ENCODE peak calls at places on chromosomes 11 and 22, in nine cellular contexts. N, G, Y, B, R, C, P, J and F are unnamed samples.
A peak's percentile ranks its signal among the peaks of the same experiment; 100 is the strongest.

GRCh38 chr11:10514210-10514609 is 26.8 kb downstream of the RNF141 start:
- DNase-seq in P (no peak), N (no peak), J (no peak), Y (no peak), C (no peak), R (no peak), B (no peak), G (no peak), F (no peak)

GRCh38 chr11:132992838-132993680 is 539.2 kb downstream of the OPCML start:
- DNase-seq in N (no peak), J (no peak), R (no peak), G (no peak), B (no peak), P (no peak), Y (no peak), C (no peak), F (no peak)

GRCh38 chr22:33035276-33035863 is 22.8 kb downstream of the SYN3 start:
- DNase-seq in N (no peak), R (no peak), P (no peak), B (no peak), J (no peak), Y (no peak), C (no peak), G (no peak), F (no peak)

GRCh38 chr22:26439559-26439958 is 10.5 kb downstream of the ASPHD2 start:
- DNase-seq in N (no peak), G (no peak), R (no peak), Y (no peak), P (no peak), J (no peak), B (no peak), C (no peak), F (no peak)

GRCh38 chr11:69721061-69721460 is 17.2 kb upstream of the FGF19 start:
- DNase-seq in J (no peak), Y (no peak), R (no peak), N (no peak), C (no peak), B (peak; percentile 66), P (no peak), G (no peak), F (no peak)

GRCh38 chr22:20451920-20452319 is 14.3 kb upstream of the SCARF2 start:
- DNase-seq in N (no peak), R (no peak), C (no peak), B (no peak), G (no peak), P (no peak), J (no peak), Y (no peak), F (no peak)

GRCh38 chr11:77127969-77128691 is at the start of gene MYO7A:
- DNase-seq in N (peak; percentile 59), C (no peak), Y (no peak), J (no peak), G (peak; percentile 50), P (no peak), B (peak; percentile 87), R (peak; percentile 69), F (no peak)

GRCh38 chr11:122375687-122376399 is 259.8 kb upstream of the BLID start:
- DNase-seq in N (no peak), Y (no peak), R (no peak), B (no peak), G (no peak), J (no peak), C (peak; percentile 55), P (no peak), F (peak; percentile 27)

GRCh38 chr11:130650456-130651068 is 202.1 kb downstream of the ADAMTS15 start:
- DNase-seq in J (no peak), G (peak; percentile 26), N (no peak), P (no peak), C (no peak), Y (no peak), B (no peak), R (no peak), F (no peak)

GRCh38 chr11:35515224-35515623 is 10.2 kb downstream of the PAMR1 start:
- DNase-seq in C (no peak), B (no peak), Y (peak; percentile 85), R (no peak), G (no peak), N (no peak), J (no peak), P (no peak), F (no peak)

GRCh38 chr11:29320196-29320595 is 696.6 kb downstream of the KCNA4 start:
- DNase-seq in P (no peak), Y (no peak), G (no peak), C (no peak), R (no peak), N (no peak), J (no peak), B (no peak), F (no peak)